ENCODE peak calls at places on chromosome 2, in ten cellular contexts. L, Z, P, N, V, A, W, M, H and S are unnamed samples.
A peak's percentile ranks its signal among the peaks of the same experiment; 100 is the strongest.

GRCh38 chr2:218002792-218003191 is at the start of gene TNS1:
- DNase-seq in L (no peak), Z (no peak), P (no peak), N (no peak), V (no peak), A (peak; percentile 81), W (no peak), M (no peak), H (no peak), S (peak; percentile 62)

GRCh38 chr2:55672630-55673029 is 21.0 kb downstream of the PNPT1 start:
- DNase-seq in L (no peak), Z (no peak), P (no peak), N (no peak), V (no peak), A (no peak), W (no peak), M (no peak), H (no peak), S (peak; percentile 14)

GRCh38 chr2:2048461-2048860 is 282.6 kb downstream of the MYT1L start:
- DNase-seq in L (no peak), Z (no peak), P (no peak), N (no peak), V (no peak), A (no peak), W (no peak), M (no peak), H (no peak), S (no peak)

GRCh38 chr2:3251974-3252373 is 125.6 kb downstream of the EIPR1 start:
- DNase-seq in L (no peak), Z (no peak), P (no peak), N (no peak), V (no peak), A (peak; percentile 4), W (no peak), M (no peak), H (no peak), S (no peak)

GRCh38 chr2:28415010-28415409 is 22.4 kb downstream of the FOSL2 start:
- DNase-seq in L (no peak), Z (no peak), P (no peak), N (no peak), V (no peak), A (no peak), W (no peak), M (no peak), H (no peak), S (no peak)

GRCh38 chr2:227493524-227493923 is 21.6 kb downstream of the AGFG1 start:
- DNase-seq in L (no peak), Z (peak; percentile 3), P (no peak), N (no peak), V (no peak), A (no peak), W (no peak), M (no peak), H (peak; percentile 46), S (no peak)

GRCh38 chr2:24785704-24786321 is 7.4 kb downstream of the PTRHD1 start:
- DNase-seq in L (no peak), Z (no peak), P (no peak), N (no peak), V (no peak), A (no peak), W (no peak), M (no peak), H (no peak), S (no peak)

GRCh38 chr2:225011585-225011984 is 30.7 kb downstream of the DOCK10 start:
- DNase-seq in L (no peak), Z (no peak), P (peak; percentile 27), N (no peak), V (no peak), A (no peak), W (no peak), M (no peak), H (peak; percentile 14), S (no peak)

GRCh38 chr2:240593703-240594451 is 7.3 kb downstream of the CAPN10 start:
- DNase-seq in L (no peak), Z (no peak), P (no peak), N (no peak), V (no peak), A (no peak), W (no peak), M (no peak), H (no peak), S (no peak)

GRCh38 chr2:215556979-215557378 is 121.1 kb upstream of the FN1 start:
- DNase-seq in L (no peak), Z (no peak), P (peak; percentile 40), N (no peak), V (no peak), A (peak; percentile 21), W (no peak), M (no peak), H (no peak), S (no peak)

GRCh38 chr2:227877359-227878309 is 6.2 kb downstream of the DAW1 start:
- DNase-seq in L (no peak), Z (no peak), P (no peak), N (no peak), V (no peak), A (no peak), W (no peak), M (no peak), H (no peak), S (peak; percentile 69)

GRCh38 chr2:15750822-15751221 is 159.2 kb downstream of the DDX1 start:
- DNase-seq in L (no peak), Z (no peak), P (no peak), N (no peak), V (no peak), A (no peak), W (no peak), M (no peak), H (no peak), S (no peak)

GRCh38 chr2:231133365-231134114 is 8.7 kb upstream of the HTR2B start:
- DNase-seq in L (no peak), Z (no peak), P (peak; percentile 53), N (no peak), V (no peak), A (peak; percentile 55), W (no peak), M (no peak), H (no peak), S (peak; percentile 73)

GRCh38 chr2:8282858-8283252 is 399.0 kb upstream of the ID2 start:
- DNase-seq in L (no peak), Z (no peak), P (no peak), N (no peak), V (no peak), A (no peak), W (no peak), M (no peak), H (no peak), S (no peak)